ENCODE peak calls at places on chromosomes 6 and 20, in four cellular contexts. I is fibroblast of lung, K is body of pancreas, F is stomach. N is an unnamed sample.

GRCh38 chr6:75735491-75736186 is 13.4 kb upstream of the MYO6 start:
- DNase-seq in I (peak), K (peak), F (no peak), N (no peak)

GRCh38 chr20:51014797-51015722 is 7.8 kb downstream of the KCNG1 start:
- DNase-seq in I (peak), K (peak), F (peak), N (no peak)

GRCh38 chr20:34744340-34744739 is 40.2 kb downstream of the TP53INP2 start:
- DNase-seq in I (no peak), K (no peak), F (no peak), N (no peak)

GRCh38 chr20:2005831-2006426 is 12.1 kb upstream of the PDYN start:
- DNase-seq in I (peak), K (peak), F (peak), N (peak)

GRCh38 chr6:111256646-111257045 is 169.3 kb downstream of the SLC16A10 start:
- DNase-seq in I (no peak), K (no peak), F (no peak), N (no peak)

GRCh38 chr6:34383651-34384304 is 8.7 kb downstream of the NUDT3 start:
- DNase-seq in I (peak), K (no peak), F (no peak), N (no peak)

GRCh38 chr6:69790629-69791028 is 6.2 kb downstream of the LMBRD1 start:
- DNase-seq in I (no peak), K (no peak), F (no peak), N (no peak)

GRCh38 chr6:117548797-117549301 is 53.5 kb downstream of the GOPC start:
- DNase-seq in I (peak), K (no peak), F (no peak), N (peak)

GRCh38 chr20:58976095-58976730 is 4.8 kb upstream of the NELFCD start:
- DNase-seq in I (peak), K (no peak), F (no peak), N (no peak)

GRCh38 chr6:76843376-76843775 is 619.9 kb downstream of the HTR1B start:
- DNase-seq in I (no peak), K (no peak), F (no peak), N (no peak)

GRCh38 chr6:7073810-7074525 is 33.8 kb upstream of the RREB1 start:
- DNase-seq in I (no peak), K (peak), F (peak), N (peak)

GRCh38 chr6:147958683-147959082 is 384.0 kb upstream of the SASH1 start:
- DNase-seq in I (no peak), K (no peak), F (peak), N (no peak)

GRCh38 chr6:166707045-166707444 is 80.0 kb upstream of the RPS6KA2 start:
- DNase-seq in I (peak), K (peak), F (peak), N (no peak)

GRCh38 chr20:58147628-58148370 is 80.7 kb downstream of the ANKRD60 start:
- DNase-seq in I (no peak), K (no peak), F (no peak), N (no peak)

GRCh38 chr6:106163966-106164877 is 78.1 kb downstream of the PRDM1 start:
- DNase-seq in I (peak), K (peak), F (no peak), N (no peak)

GRCh38 chr6:45843848-45844521 is 171.7 kb downstream of the CLIC5 start:
- DNase-seq in I (peak), K (no peak), F (no peak), N (no peak)

GRCh38 chr20:63709149-63709527 is 1.3 kb downstream of the ZGPAT start:
- DNase-seq in I (no peak), K (no peak), F (no peak), N (no peak)

GRCh38 chr6:158029668-158030230 is 48.1 kb downstream of the SYNJ2 start:
- DNase-seq in I (no peak), K (no peak), F (no peak), N (no peak)
- H3K27ac ChIP-seq in I (peak), K (no peak), F (no peak), N (no peak)

DNA sequence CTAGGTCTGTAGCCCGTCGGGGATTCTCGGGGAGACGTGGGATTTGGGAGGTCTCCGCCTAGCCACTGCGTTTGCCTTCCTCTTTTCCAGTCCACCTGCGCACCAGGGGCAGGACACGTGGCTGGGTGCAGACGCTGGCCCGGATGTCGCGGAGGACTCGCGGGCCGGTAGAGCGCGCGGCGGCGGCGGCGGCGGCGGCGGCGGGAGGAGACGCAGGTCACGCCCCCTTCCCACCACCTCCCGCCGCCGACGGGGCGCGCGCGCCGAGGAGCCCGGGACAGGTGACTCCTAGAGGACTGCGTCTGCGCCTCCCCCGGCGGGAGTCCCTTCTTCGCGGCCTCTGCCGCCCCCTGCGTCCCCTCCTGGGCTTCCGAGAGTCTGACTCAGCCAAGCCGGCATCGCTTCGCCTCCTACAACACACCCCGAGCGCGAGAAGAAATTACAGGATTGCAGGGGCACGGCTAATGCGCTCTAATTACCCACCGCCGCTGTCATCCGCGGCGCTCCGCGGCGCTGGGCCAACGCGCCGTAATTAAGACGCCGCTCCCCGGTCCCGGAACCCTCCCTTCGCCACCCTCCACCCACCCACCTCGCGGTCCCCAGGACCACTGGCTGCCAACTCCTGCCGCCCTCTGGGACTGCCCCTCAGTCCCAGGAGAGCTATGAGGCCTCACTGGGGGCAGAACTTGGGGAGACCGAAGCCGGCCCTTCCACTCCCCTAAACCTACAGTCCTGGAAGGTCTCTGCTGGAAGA is 124.5 kb downstream of the MRPL14 start:
- DNase-seq in I (peak), K (peak), F (peak), N (peak)
- TF ChIP-seq CTCF in I (peak), K (no peak), F (no peak), N (no peak)

GRCh38 chr6:21005816-21006553 is 471.7 kb downstream of the CDKAL1 start:
- DNase-seq in I (peak), K (no peak), F (no peak), N (no peak)
- H3K27ac ChIP-seq in I (no peak), K (no peak), F (no peak), N (no peak)

DNA sequence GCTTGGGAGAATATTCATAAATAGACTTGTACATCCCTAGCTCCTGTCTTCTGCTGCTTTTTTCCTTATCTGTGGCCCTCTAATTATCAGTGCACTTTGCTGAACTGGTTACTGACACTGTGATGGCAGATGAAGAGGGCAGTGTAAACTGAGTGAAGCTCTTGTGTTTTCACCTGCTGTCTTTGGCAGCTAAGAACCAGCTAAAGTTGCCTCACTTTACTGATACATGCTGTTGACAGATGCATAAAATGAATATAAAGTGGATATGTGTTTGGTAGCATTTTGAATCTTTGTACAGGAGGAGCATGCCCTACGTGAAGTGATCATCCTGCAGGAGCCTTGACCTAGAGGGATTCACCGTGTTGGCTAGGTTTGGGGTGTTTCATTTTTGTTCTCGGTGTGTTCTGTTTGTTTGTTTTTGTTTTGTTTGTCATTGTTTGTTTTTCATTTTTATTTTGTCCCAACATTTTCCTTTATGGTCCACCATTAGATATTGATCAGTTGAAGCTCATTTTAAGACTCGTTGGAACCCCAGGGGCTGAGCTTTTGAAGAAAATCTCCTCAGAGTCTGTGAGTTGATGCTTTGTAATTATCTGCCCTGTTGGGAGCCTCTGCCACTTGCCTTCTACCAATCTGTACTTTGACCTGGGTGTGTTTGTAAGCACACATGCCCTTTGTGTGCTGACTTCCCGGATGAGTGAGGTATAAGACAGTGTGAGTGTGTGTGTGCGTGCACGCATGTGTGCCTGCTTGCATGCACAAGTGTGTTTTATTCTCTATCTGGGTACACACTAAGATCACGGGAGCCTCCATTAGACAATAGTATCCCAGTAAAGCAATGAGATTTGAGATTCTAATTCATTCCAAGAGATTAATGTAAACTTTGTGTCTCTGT is 34.6 kb upstream of the MAPK13 start:
- DNase-seq in I (no peak), K (no peak), F (peak), N (no peak)
- TF ChIP-seq CTCF in I (no peak), K (no peak), F (no peak), N (peak)

GRCh38 chr6:128515550-128516513 is 4.6 kb downstream of the PTPRK start:
- DNase-seq in I (peak), K (no peak), F (no peak), N (no peak)
- H3K27ac ChIP-seq in I (peak), K (peak), F (peak), N (no peak)